ENCODE peak calls at places on chromosomes 6 and 20, in five cellular contexts. E is fibroblast of lung, X is HepG2, I is HCT116, R is mammary epithelial cell. W is an unnamed sample. For H3K9me3, the result is how much of the 10 kb centered on the place peaks cover.

GRCh38 chr20:41293269-41294037 is 24.1 kb downstream of the ZHX3 start:
- DNase-seq in X (no peak), E (no peak), R (no peak), I (no peak), W (peak)

GRCh38 chr6:73923899-73924485 is 228.0 kb downstream of the CD109 start:
- DNase-seq in I (no peak), X (no peak), R (no peak), E (no peak), W (peak)

GRCh38 chr6:2659882-2660281 is 90.8 kb downstream of the MYLK4 start:
- DNase-seq in I (no peak), X (no peak), R (peak), E (peak), W (peak)

GRCh38 chr6:154500769-154501171 is 9.7 kb downstream of the CNKSR3 start:
- DNase-seq in X (peak), E (no peak), R (no peak), I (no peak), W (no peak)

GRCh38 chr6:12718025-12718424 is 1.5 kb downstream of the PHACTR1 start:
- DNase-seq in X (peak), R (peak), I (no peak), E (peak), W (peak)

GRCh38 chr6:154410619-154411044 is 54.0 kb upstream of the IPCEF1 start:
- DNase-seq in E (peak), X (peak), I (peak), R (peak), W (peak)

GRCh38 chr6:42368156-42368555 is 83.6 kb downstream of the TRERF1 start:
- DNase-seq in I (no peak), E (no peak), X (no peak), R (no peak), W (no peak)

GRCh38 chr20:36754656-36755222 is 8.8 kb upstream of the NDRG3 start:
- DNase-seq in X (peak), R (peak), I (peak), E (peak), W (peak)

GRCh38 chr6:81791756-81792155 is 39.3 kb upstream of the TENT5A start:
- DNase-seq in R (no peak), E (no peak), X (no peak), I (no peak), W (no peak)

GRCh38 chr20:21183722-21184121 is 57.8 kb downstream of the KIZ start:
- DNase-seq in R (no peak), E (peak), X (no peak), I (no peak), W (peak)

GRCh38 chr6:65505736-65506135 is 201.3 kb downstream of the EYS start:
- DNase-seq in I (no peak), X (no peak), E (no peak), R (no peak), W (no peak)

GRCh38 chr20:50911030-50911429 is 20.2 kb downstream of the ADNP start:
- DNase-seq in I (no peak), E (peak), R (no peak), X (no peak), W (peak)

GRCh38 chr6:33613794-33614166 is 7.3 kb upstream of the ITPR3 start:
- DNase-seq in E (peak), R (peak), X (no peak), I (no peak), W (peak)

GRCh38 chr6:121485359-121485809 is 49.9 kb downstream of the GJA1 start:
- DNase-seq in I (peak), X (no peak), E (peak), R (peak), W (peak)

GRCh38 chr6:2959909-2960719 is 11.3 kb downstream of the SERPINB6 start:
- DNase-seq in X (no peak), I (no peak), E (peak), R (peak), W (peak)

GRCh38 chr20:1300083-1300840 is 28.7 kb downstream of the SDCBP2 start:
- DNase-seq in X (no peak), R (no peak), E (no peak), I (no peak), W (no peak)

GRCh38 chr6:148440877-148441453 is 98.3 kb downstream of the SASH1 start:
- DNase-seq in E (peak), X (peak), R (peak), I (peak), W (peak)

GRCh38 chr6:169559001-169559441 is 142.8 kb downstream of the WDR27 start:
- DNase-seq in R (no peak), I (no peak), E (peak), X (no peak), W (no peak)

GRCh38 chr6:31383149-31383548 is 20.2 kb upstream of the MICA start:
- DNase-seq in X (no peak), I (no peak), R (peak), E (peak), W (no peak)

GRCh38 chr6:26351544-26351953 is 13.4 kb upstream of the BTN3A2 start:
- DNase-seq in I (peak), X (peak), E (peak), R (peak), W (peak)

GRCh38 chr6:20092071-20092566 is 120.2 kb downstream of the MBOAT1 start:
- DNase-seq in E (peak), I (peak), R (peak), X (peak), W (peak)

GRCh38 chr6:76885861-76886301 is 577.4 kb downstream of the HTR1B start:
- DNase-seq in X (no peak), R (peak), I (no peak), E (no peak), W (peak)

GRCh38 chr6:9197726-9198125 is 762.4 kb upstream of the SLC35B3 start:
- DNase-seq in I (no peak), E (no peak), X (no peak), R (peak), W (no peak)

GRCh38 chr6:157405986-157406385 is 25.0 kb downstream of the ZDHHC14 start:
- DNase-seq in E (peak), I (no peak), R (peak), X (no peak), W (peak)

GRCh38 chr6:31776961-31777666 is at the start of gene VWA7:
- DNase-seq in R (peak), E (peak), I (peak), X (peak), W (peak)

GRCh38 chr6:78614961-78615360 is 252.4 kb upstream of the IRAK1BP1 start:
- DNase-seq in R (no peak), E (no peak), I (no peak), X (no peak), W (peak)

GRCh38 chr6:100353276-100354015 is 111.3 kb downstream of the SIM1 start:
- DNase-seq in X (no peak), E (peak), I (no peak), R (peak), W (no peak)

GRCh38 chr6:151071295-151071694 is 168.5 kb upstream of the AKAP12 start:
- DNase-seq in R (no peak), E (peak), X (peak), I (no peak), W (peak)
- H3K9ac ChIP-seq in R (no peak), E (peak), X (no peak), I (peak), W (peak)

GRCh38 chr6:37676071-37676470 is 21.6 kb downstream of the MDGA1 start:
- DNase-seq in I (no peak), X (no peak), E (no peak), R (no peak), W (no peak)

GRCh38 chr6:37678078-37678846 is 19.4 kb downstream of the MDGA1 start:
- DNase-seq in R (no peak), I (no peak), X (no peak), E (no peak), W (no peak)

GRCh38 chr6:37680668-37681067 is 17.0 kb downstream of the MDGA1 start:
- DNase-seq in R (no peak), E (no peak), X (no peak), I (no peak), W (no peak)

GRCh38 chr6:37675606-37676005 is 22.1 kb downstream of the MDGA1 start:
- DNase-seq in E (no peak), I (no peak), X (no peak), R (no peak), W (no peak)

DNA sequence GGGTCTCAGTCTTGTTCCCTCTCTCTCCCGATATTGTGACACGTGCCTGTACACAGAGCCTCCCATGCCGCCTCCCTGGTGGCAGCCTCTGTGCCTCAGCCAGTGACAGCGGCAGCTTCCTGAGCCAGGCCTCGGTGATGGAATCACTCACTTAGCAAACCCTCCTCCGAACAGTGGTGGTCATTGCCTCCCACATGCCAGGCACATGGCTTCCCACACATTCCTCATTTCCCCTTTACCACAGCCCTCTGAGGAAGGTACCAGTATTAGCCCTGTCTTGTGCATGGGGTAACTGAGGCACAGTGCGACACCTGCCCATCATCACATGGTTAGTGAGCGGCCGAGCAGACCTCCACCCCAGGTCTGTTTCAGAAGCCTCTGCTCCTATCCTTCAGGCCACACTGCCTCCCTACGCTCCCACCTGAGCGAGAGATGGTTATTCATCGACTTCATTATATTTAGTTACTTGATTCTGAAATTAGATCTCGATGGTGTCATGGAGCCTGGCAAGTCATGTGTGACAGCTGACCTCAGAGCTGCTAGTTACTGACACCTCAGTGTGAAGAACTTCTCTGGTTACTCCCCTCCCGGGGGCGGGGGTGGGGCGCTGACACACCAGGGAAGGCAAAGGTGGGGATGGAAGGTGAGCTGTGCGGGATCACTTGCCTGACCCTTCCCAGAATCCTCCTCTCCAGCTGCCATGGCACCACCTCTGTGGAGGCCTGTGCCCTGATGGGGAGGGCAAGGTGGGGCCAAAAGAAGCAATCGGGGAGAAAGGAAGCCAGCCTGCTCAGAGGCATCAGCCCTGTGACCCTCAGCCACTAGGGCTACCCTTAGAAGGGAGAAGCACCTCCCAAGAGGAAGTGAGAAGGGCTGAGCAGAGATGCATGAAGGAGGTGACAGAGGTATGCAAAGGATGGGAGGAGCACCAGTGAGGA is 17.9 kb downstream of the MDGA1 start:
- DNase-seq in X (no peak), E (no peak), R (no peak), I (no peak), W (no peak)
- H3K9me3 ChIP-seq in X (under half), E (under half), R (under half), I (under half), W (under half)

DNA sequence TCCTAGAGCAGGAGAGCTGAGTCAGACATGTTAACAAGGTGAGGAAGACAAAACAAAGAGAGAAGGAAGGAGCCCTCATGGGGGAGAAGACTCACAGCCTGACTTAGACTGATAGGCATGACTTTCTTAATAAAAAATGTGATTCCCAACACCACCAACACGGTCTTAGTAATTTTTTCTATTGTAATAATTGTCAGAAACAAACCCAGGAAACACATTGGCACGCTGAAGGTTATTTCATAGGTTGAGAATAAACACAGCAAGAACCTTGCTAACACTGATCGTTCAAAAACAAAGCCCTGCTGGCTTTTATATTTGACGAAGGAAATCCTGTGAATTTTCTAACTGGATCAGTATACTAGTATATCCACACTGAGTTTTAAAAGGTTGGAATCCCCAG is 286.8 kb downstream of the HACE1 start:
- DNase-seq in R (no peak), X (no peak), I (no peak), E (no peak), W (no peak)
- H3K9ac ChIP-seq in R (no peak), X (no peak), I (no peak), E (no peak), W (no peak)

DNA sequence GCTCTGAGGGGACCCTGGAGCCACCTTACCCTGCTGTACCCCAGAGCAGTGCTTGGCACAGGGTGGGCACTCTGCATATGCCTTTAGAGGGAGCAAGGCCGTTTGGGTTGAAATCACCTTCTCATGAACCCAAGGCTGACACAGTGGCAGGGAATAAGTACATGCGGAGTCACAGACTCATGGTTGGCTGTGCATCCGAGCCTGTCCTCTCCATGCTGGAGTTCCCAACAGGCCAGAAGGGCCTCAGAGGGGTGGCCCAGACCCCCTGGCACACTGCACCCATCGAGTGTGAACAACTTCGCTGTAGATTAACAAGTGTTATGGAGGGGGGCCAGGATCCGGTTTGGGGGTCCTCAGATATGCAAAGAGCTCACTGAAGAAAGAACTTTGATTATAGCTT is 21.0 kb upstream of the IRF4 start:
- DNase-seq in R (no peak), I (no peak), X (no peak), E (no peak), W (no peak)
- H3K9me3 ChIP-seq in R (under half), I (under half), X (under half), E (under half), W (under half)